ENCODE peak calls at places on chromosomes 2 and 18, in four cellular contexts. A, W, M and V are unnamed samples.

GRCh38 chr2:119148082-119148715 is 10.4 kb downstream of the C1QL2 start:
- ATAC-seq in W (no peak), M (no peak), A (no peak), V (no peak)

GRCh38 chr2:241798081-241798630 is 10.8 kb upstream of the NEU4 start:
- ATAC-seq in W (no peak), A (no peak), M (no peak), V (no peak)

GRCh38 chr2:147026261-147026660 is 818.6 kb upstream of the ACVR2A start:
- ATAC-seq in W (no peak), M (peak; percentile 32), A (no peak), V (no peak)

GRCh38 chr2:196160101-196160500 is 11.3 kb downstream of the STK17B start:
- ATAC-seq in A (peak; percentile 86), W (peak; percentile 97), M (peak; percentile 43), V (peak; percentile 41)

GRCh38 chr2:18690342-18690741 is 101.0 kb upstream of the NT5C1B start:
- ATAC-seq in M (no peak), W (no peak), A (no peak), V (no peak)

GRCh38 chr18:35816003-35816402 is 156.5 kb upstream of the RMP24 start:
- ATAC-seq in M (no peak), W (no peak), A (no peak), V (no peak)

GRCh38 chr2:190261851-190262250 is 57.8 kb downstream of the HIBCH start:
- ATAC-seq in A (no peak), W (no peak), M (no peak), V (no peak)

GRCh38 chr2:148888003-148888501 is 13.0 kb downstream of the KIF5C start:
- ATAC-seq in W (no peak), M (peak; percentile 72), A (no peak), V (no peak)

GRCh38 chr2:216724190-216724589 is 28.8 kb upstream of the IGFBP5 start:
- ATAC-seq in W (no peak), M (no peak), A (no peak), V (no peak)

GRCh38 chr2:100427627-100428258 is 10.3 kb upstream of the CHST10 start:
- ATAC-seq in M (peak; percentile 87), A (peak; percentile 71), W (peak; percentile 55), V (peak; percentile 51)

GRCh38 chr18:60372598-60372997 is at the start of gene MC4R:
- ATAC-seq in A (peak; percentile 99), M (peak; percentile 100), W (peak; percentile 83), V (peak; percentile 86)

GRCh38 chr2:43169987-43170732 is 56.2 kb downstream of the ZFP36L2 start:
- ATAC-seq in A (peak; percentile 66), W (no peak), M (no peak), V (no peak)

GRCh38 chr2:57906152-57906732 is 140.4 kb upstream of the VRK2 start:
- ATAC-seq in W (peak; percentile 86), A (peak; percentile 88), M (peak; percentile 100), V (peak; percentile 60)

GRCh38 chr2:189558516-189559263 is 21.9 kb downstream of the SLC40A1 start:
- ATAC-seq in A (no peak), M (no peak), W (no peak), V (no peak)

GRCh38 chr2:154616659-154617058 is 81.8 kb upstream of the KCNJ3 start:
- ATAC-seq in M (no peak), W (no peak), A (no peak), V (no peak)

GRCh38 chr2:79389475-79389874 is 123.4 kb upstream of the CTNNA2 start:
- ATAC-seq in W (no peak), M (no peak), A (no peak), V (no peak)

GRCh38 chr2:51103205-51103604 is 71.3 kb upstream of the NRXN1 start:
- ATAC-seq in W (peak; percentile 67), A (no peak), M (no peak), V (peak; percentile 36)

GRCh38 chr2:212005077-212005671 is 533.4 kb downstream of the ERBB4 start:
- ATAC-seq in W (no peak), A (peak; percentile 82), M (peak; percentile 89), V (no peak)

GRCh38 chr2:142745691-142746090 is 131.8 kb upstream of the KYNU start:
- ATAC-seq in M (no peak), A (no peak), W (no peak), V (no peak)

GRCh38 chr2:234178309-234179030 is 128.0 kb downstream of the SPP2 start:
- ATAC-seq in W (no peak), M (peak; percentile 90), A (peak; percentile 33), V (no peak)

GRCh38 chr2:121591199-121591598 is 58.1 kb downstream of the CLASP1 start:
- ATAC-seq in A (no peak), W (no peak), M (no peak), V (no peak)

GRCh38 chr2:220744861-220745260 is 827.2 kb downstream of the EPHA4 start:
- ATAC-seq in M (no peak), A (no peak), W (no peak), V (no peak)

GRCh38 chr18:37497836-37498518 is 67.6 kb downstream of the CELF4 start:
- ATAC-seq in M (no peak), A (no peak), W (no peak), V (no peak)

GRCh38 chr18:70397259-70397925 is 108.5 kb downstream of the SOCS6 start:
- ATAC-seq in W (no peak), A (no peak), M (peak; percentile 47), V (no peak)

GRCh38 chr18:35029770-35030169 is 11.4 kb upstream of the MAPRE2 start:
- ATAC-seq in A (peak; percentile 72), M (peak; percentile 58), W (peak; percentile 56), V (no peak)

GRCh38 chr18:27977009-27977408 is 199.9 kb downstream of the CDH2 start:
- ATAC-seq in M (no peak), W (no peak), A (no peak), V (no peak)

GRCh38 chr18:1498216-1498615 is 593.5 kb downstream of the ADCYAP1 start:
- ATAC-seq in W (no peak), A (no peak), M (no peak), V (no peak)

GRCh38 chr2:47653909-47654789 is 128.8 kb upstream of the MSH6 start:
- ATAC-seq in M (peak; percentile 73), A (no peak), W (peak; percentile 72), V (no peak)